ENCODE peak calls at places on chromosome 9, in eight cellular contexts. I is body of pancreas; J is fibroblast of mammary gland; T is effector CD4-positive, alpha-beta T cell; E is HCEC 1CT; X is endothelial cell; Q is IMR-90; C is activated CD8-positive, alpha-beta memory T cell treated with anti-CD3 and anti-CD28 coated beads, Interleukin-2, amount 50 U/mL, for 48 hours. H is an unnamed sample.

GRCh38 chr9:125785187-125785840 is 38.1 kb downstream of the PBX3 start:
- DNase-seq in I (peak), J (peak), T (no peak), E (no peak), X (no peak), Q (no peak), C (peak), H (no peak)

GRCh38 chr9:91177661-91178280 is 183.9 kb downstream of the AUH start:
- DNase-seq in I (no peak), J (peak), T (no peak), E (no peak), X (no peak), Q (peak), C (peak), H (no peak)

GRCh38 chr9:76895186-76895585 is 10.7 kb downstream of the PRUNE2 start:
- DNase-seq in I (no peak), J (peak), T (no peak), E (peak), X (no peak), Q (peak), C (no peak), H (no peak)

GRCh38 chr9:76161546-76161945 is 232.7 kb downstream of the RFK start:
- DNase-seq in I (no peak), J (peak), T (no peak), E (peak), X (no peak), Q (peak), C (no peak), H (no peak)

GRCh38 chr9:121607434-121608248 is 43.8 kb upstream of the DAB2IP start:
- DNase-seq in I (no peak), J (peak), T (no peak), E (peak), X (no peak), Q (peak), C (no peak), H (no peak)

GRCh38 chr9:110135858-110136257 is 72.1 kb downstream of the C9orf152 start:
- DNase-seq in I (no peak), J (no peak), T (no peak), E (peak), X (no peak), Q (peak), C (no peak), H (no peak)

GRCh38 chr9:97179616-97180015 is 127.8 kb upstream of the CCDC180 start:
- DNase-seq in I (no peak), J (no peak), T (no peak), E (no peak), X (no peak), Q (no peak), C (no peak), H (no peak)

GRCh38 chr9:95201201-95201600 is 116.3 kb downstream of the FANCC start:
- DNase-seq in I (no peak), J (no peak), T (no peak), E (no peak), X (no peak), Q (no peak), C (no peak), H (no peak)

GRCh38 chr9:73216016-73216415 is 64.4 kb downstream of the ANXA1 start:
- DNase-seq in I (no peak), J (no peak), T (no peak), E (no peak), X (no peak), Q (no peak), C (no peak), H (no peak)

GRCh38 chr9:107976767-107977166 is 487.2 kb upstream of the KLF4 start:
- DNase-seq in I (peak), J (no peak), T (no peak), E (no peak), X (no peak), Q (no peak), C (no peak), H (no peak)

GRCh38 chr9:7542648-7543165 is 256.9 kb downstream of the DMAC1 start:
- DNase-seq in I (no peak), J (no peak), T (no peak), E (no peak), X (no peak), Q (no peak), C (no peak), H (no peak)

GRCh38 chr9:137017791-137018497 is 10.1 kb downstream of the ABCA2 start:
- DNase-seq in I (no peak), J (no peak), T (no peak), E (no peak), X (no peak), Q (no peak), C (no peak), H (no peak)

GRCh38 chr9:37916471-37917314 is 12.8 kb upstream of the SLC25A51 start:
- DNase-seq in I (no peak), J (no peak), T (no peak), E (no peak), X (no peak), Q (no peak), C (no peak), H (no peak)

GRCh38 chr9:123440256-123440655 is 84.3 kb downstream of the CRB2 start:
- DNase-seq in I (no peak), J (no peak), T (no peak), E (no peak), X (no peak), Q (no peak), C (peak), H (no peak)

GRCh38 chr9:126464694-126465441 is 138.2 kb downstream of the MVB12B start:
- DNase-seq in I (no peak), J (no peak), T (no peak), E (no peak), X (no peak), Q (no peak), C (no peak), H (no peak)

GRCh38 chr9:1837453-1838084 is 177.6 kb upstream of the SMARCA2 start:
- DNase-seq in I (peak), J (peak), T (no peak), E (no peak), X (peak), Q (peak), C (no peak), H (peak)

GRCh38 chr9:69044226-69045219 is 9.0 kb downstream of the FXN start:
- DNase-seq in I (no peak), J (peak), T (no peak), E (peak), X (peak), Q (peak), C (no peak), H (no peak)

GRCh38 chr9:115595951-115596742 is 478.2 kb upstream of the TNC start:
- DNase-seq in I (peak), J (peak), T (no peak), E (peak), X (no peak), Q (peak), C (no peak), H (no peak)

GRCh38 chr9:81661339-81661738 is 28.0 kb downstream of the TLE1 start:
- DNase-seq in I (no peak), J (no peak), T (no peak), E (no peak), X (no peak), Q (no peak), C (no peak), H (no peak)

GRCh38 chr9:127769985-127770904 is 8.2 kb downstream of the SH2D3C start:
- DNase-seq in I (no peak), J (no peak), T (no peak), E (no peak), X (peak), Q (no peak), C (no peak), H (no peak)

GRCh38 chr9:6925841-6926240 is 168.1 kb downstream of the KDM4C start:
- DNase-seq in I (no peak), J (no peak), T (no peak), E (no peak), X (no peak), Q (no peak), C (no peak), H (no peak)

GRCh38 chr9:70563437-70564204 is 149.2 kb upstream of the KLF9 start:
- DNase-seq in I (peak), J (peak), T (peak), E (peak), X (no peak), Q (peak), C (no peak), H (peak)

GRCh38 chr9:126805546-126806262 is 864 bp downstream of the ZBTB43 start:
- DNase-seq in I (peak), J (peak), T (peak), E (peak), X (no peak), Q (peak), C (peak), H (peak)